ENCODE peak calls at places on chromosomes 13 and 19, in five cellular contexts. B, W, Y, T and N are unnamed samples.

GRCh38 chr19:53537523-53538377 is at the start of gene ZNF331:
- DNase-seq in Y (peak; percentile 33), W (peak; percentile 64), B (peak; percentile 87), T (peak; percentile 88), N (peak; percentile 82)

GRCh38 chr13:112198611-112199010 is 131.7 kb downstream of the SOX1 start:
- DNase-seq in T (no peak), W (no peak), Y (no peak), B (no peak), N (no peak)

GRCh38 chr19:10339977-10340376 is 553 bp upstream of the ICAM3 start:
- DNase-seq in W (no peak), B (no peak), T (no peak), Y (no peak), N (no peak)

GRCh38 chr13:28494861-28495585 is at the start of gene FLT1:
- DNase-seq in T (no peak), Y (no peak), W (peak; percentile 82), B (peak; percentile 65), N (no peak)

GRCh38 chr13:67438465-67438864 is 208.3 kb upstream of the PCDH9 start:
- DNase-seq in T (no peak), W (no peak), Y (no peak), B (no peak), N (no peak)

GRCh38 chr13:40031031-40031430 is 375.6 kb downstream of the COG6 start:
- DNase-seq in T (no peak), Y (no peak), B (peak; percentile 24), W (peak; percentile 80), N (no peak)

GRCh38 chr19:8028951-8029491 is 23.5 kb upstream of the CCL25 start:
- DNase-seq in W (no peak), T (no peak), Y (no peak), B (no peak), N (no peak)

GRCh38 chr19:2032296-2032941 is 16.9 kb upstream of the BTBD2 start:
- DNase-seq in T (peak; percentile 24), Y (peak; percentile 95), W (peak; percentile 89), B (peak; percentile 89), N (peak; percentile 78)

GRCh38 chr13:91406619-91407018 is 8.2 kb downstream of the GPC5 start:
- DNase-seq in Y (no peak), B (peak; percentile 17), T (no peak), W (peak; percentile 34), N (peak; percentile 45)

GRCh38 chr13:70249332-70250064 is 141.2 kb upstream of the KLHL1 start:
- DNase-seq in Y (no peak), T (no peak), B (no peak), W (no peak), N (no peak)

GRCh38 chr19:17565611-17566010 is 10.2 kb downstream of the COLGALT1 start:
- DNase-seq in Y (no peak), T (no peak), W (no peak), B (no peak), N (no peak)

GRCh38 chr19:18263324-18264215 is 10.7 kb downstream of the IQCN start:
- DNase-seq in Y (no peak), B (no peak), W (no peak), T (no peak), N (no peak)

GRCh38 chr13:110225609-110226008 is 81.3 kb downstream of the COL4A1 start:
- DNase-seq in T (no peak), W (no peak), B (no peak), Y (no peak), N (no peak)

GRCh38 chr13:20679879-20680278 is 23.6 kb upstream of the IL17D start:
- DNase-seq in B (no peak), T (no peak), W (no peak), Y (no peak), N (no peak)

GRCh38 chr13:98972627-98973026 is 5.2 kb downstream of the DOCK9 start:
- DNase-seq in W (peak; percentile 93), Y (no peak), B (peak; percentile 32), T (no peak), N (no peak)

GRCh38 chr13:75761373-75761772 is 125.2 kb downstream of the LMO7 start:
- DNase-seq in Y (no peak), W (no peak), T (no peak), B (no peak), N (no peak)

GRCh38 chr13:31110617-31111016 is 51.1 kb downstream of the HSPH1 start:
- DNase-seq in T (no peak), W (no peak), Y (no peak), B (no peak), N (no peak)

GRCh38 chr13:74767031-74767430 is 632.8 kb upstream of the KLF12 start:
- DNase-seq in W (peak; percentile 69), B (no peak), Y (no peak), T (no peak), N (no peak)

GRCh38 chr13:29162638-29163037 is 342.5 kb downstream of the MTUS2 start:
- DNase-seq in T (no peak), Y (no peak), W (peak; percentile 85), B (no peak), N (no peak)